ENCODE peak calls at places on chromosomes 12 and 14, in nine cellular contexts. One of them, this sample, is unnamed.
A peak's percentile ranks its signal among the peaks of the same experiment; 100 is the strongest.

GRCh38 chr14:50319293-50319692 is 7.2 kb downstream of the DMAC2L start:
- DNase-seq in choroid plexus epithelial cell: peak; percentile 42
- DNase-seq in neural progenitor cell: no peak
- DNase-seq in epithelial cell of esophagus: peak; percentile 73
- DNase-seq in fibroblast of lung: no peak
- DNase-seq in ascending aorta: no peak
- DNase-seq in fibroblast of the aortic adventitia: no peak
- DNase-seq in heart left ventricle: no peak
- DNase-seq in HCT116: no peak
- DNase-seq in this sample: no peak

GRCh38 chr12:85076688-85077430 is 40.7 kb downstream of the LRRIQ1 start:
- DNase-seq in choroid plexus epithelial cell: peak; percentile 97
- DNase-seq in neural progenitor cell: peak; percentile 77
- DNase-seq in epithelial cell of esophagus: peak; percentile 94
- DNase-seq in fibroblast of lung: peak; percentile 94
- DNase-seq in ascending aorta: no peak
- DNase-seq in fibroblast of the aortic adventitia: peak; percentile 95
- DNase-seq in heart left ventricle: no peak
- DNase-seq in HCT116: peak; percentile 81
- DNase-seq in this sample: peak; percentile 25

GRCh38 chr14:96661244-96661969 is 135.8 kb upstream of the VRK1 start:
- DNase-seq in choroid plexus epithelial cell: no peak
- DNase-seq in neural progenitor cell: no peak
- DNase-seq in epithelial cell of esophagus: no peak
- DNase-seq in fibroblast of lung: no peak
- DNase-seq in ascending aorta: no peak
- DNase-seq in fibroblast of the aortic adventitia: no peak
- DNase-seq in heart left ventricle: no peak
- DNase-seq in HCT116: no peak
- DNase-seq in this sample: no peak

GRCh38 chr12:85588221-85588620 is 248.0 kb downstream of the RASSF9 start:
- DNase-seq in choroid plexus epithelial cell: no peak
- DNase-seq in neural progenitor cell: no peak
- DNase-seq in epithelial cell of esophagus: no peak
- DNase-seq in fibroblast of lung: no peak
- DNase-seq in ascending aorta: no peak
- DNase-seq in fibroblast of the aortic adventitia: no peak
- DNase-seq in heart left ventricle: no peak
- DNase-seq in HCT116: no peak
- DNase-seq in this sample: no peak

GRCh38 chr12:90292183-90292582 is 583.5 kb upstream of the ATP2B1 start:
- DNase-seq in choroid plexus epithelial cell: no peak
- DNase-seq in neural progenitor cell: no peak
- DNase-seq in epithelial cell of esophagus: no peak
- DNase-seq in fibroblast of lung: no peak
- DNase-seq in ascending aorta: no peak
- DNase-seq in fibroblast of the aortic adventitia: no peak
- DNase-seq in heart left ventricle: no peak
- DNase-seq in HCT116: no peak
- DNase-seq in this sample: no peak

GRCh38 chr14:43647302-43647701 is 859.8 kb downstream of the FSCB start:
- DNase-seq in choroid plexus epithelial cell: no peak
- DNase-seq in neural progenitor cell: peak; percentile 52
- DNase-seq in epithelial cell of esophagus: no peak
- DNase-seq in fibroblast of lung: no peak
- DNase-seq in ascending aorta: no peak
- DNase-seq in fibroblast of the aortic adventitia: peak; percentile 1
- DNase-seq in heart left ventricle: no peak
- DNase-seq in HCT116: no peak
- DNase-seq in this sample: no peak

GRCh38 chr14:77615231-77616132 is 955 bp downstream of the SPTLC2 start:
- DNase-seq in choroid plexus epithelial cell: peak; percentile 14
- DNase-seq in neural progenitor cell: peak; percentile 28
- DNase-seq in epithelial cell of esophagus: peak; percentile 60
- DNase-seq in fibroblast of lung: peak; percentile 49
- DNase-seq in ascending aorta: no peak
- DNase-seq in fibroblast of the aortic adventitia: no peak
- DNase-seq in heart left ventricle: peak; percentile 24
- DNase-seq in HCT116: no peak
- DNase-seq in this sample: peak; percentile 20

GRCh38 chr12:42589465-42590323 is at the start of gene PRICKLE1:
- DNase-seq in choroid plexus epithelial cell: peak; percentile 60
- DNase-seq in neural progenitor cell: peak; percentile 81
- DNase-seq in epithelial cell of esophagus: peak; percentile 72
- DNase-seq in fibroblast of lung: peak; percentile 81
- DNase-seq in ascending aorta: no peak
- DNase-seq in fibroblast of the aortic adventitia: peak; percentile 64
- DNase-seq in heart left ventricle: peak; percentile 60
- DNase-seq in HCT116: no peak
- DNase-seq in this sample: peak; percentile 85

GRCh38 chr12:22477894-22478287 is 66.5 kb downstream of the C2CD5 start:
- DNase-seq in choroid plexus epithelial cell: peak; percentile 71
- DNase-seq in neural progenitor cell: no peak
- DNase-seq in epithelial cell of esophagus: no peak
- DNase-seq in fibroblast of lung: peak; percentile 52
- DNase-seq in ascending aorta: no peak
- DNase-seq in fibroblast of the aortic adventitia: peak; percentile 63
- DNase-seq in heart left ventricle: no peak
- DNase-seq in HCT116: no peak
- DNase-seq in this sample: peak; percentile 17

GRCh38 chr14:76056128-76056527 is 70.6 kb downstream of the IFT43 start:
- DNase-seq in choroid plexus epithelial cell: peak; percentile 47
- DNase-seq in neural progenitor cell: no peak
- DNase-seq in epithelial cell of esophagus: peak; percentile 9
- DNase-seq in fibroblast of lung: peak; percentile 3
- DNase-seq in ascending aorta: no peak
- DNase-seq in fibroblast of the aortic adventitia: no peak
- DNase-seq in heart left ventricle: no peak
- DNase-seq in HCT116: no peak
- DNase-seq in this sample: no peak

GRCh38 chr12:53053223-53054111 is 3.6 kb downstream of the TNS2 start:
- DNase-seq in choroid plexus epithelial cell: peak; percentile 38
- DNase-seq in neural progenitor cell: peak; percentile 61
- DNase-seq in epithelial cell of esophagus: peak; percentile 84
- DNase-seq in fibroblast of lung: no peak
- DNase-seq in ascending aorta: no peak
- DNase-seq in fibroblast of the aortic adventitia: no peak
- DNase-seq in heart left ventricle: peak; percentile 71
- DNase-seq in HCT116: peak; percentile 73
- DNase-seq in this sample: no peak

GRCh38 chr14:105092912-105093425 is 27.7 kb upstream of the GPR132 start:
- DNase-seq in choroid plexus epithelial cell: peak; percentile 45
- DNase-seq in neural progenitor cell: peak; percentile 67
- DNase-seq in epithelial cell of esophagus: peak; percentile 60
- DNase-seq in fibroblast of lung: peak; percentile 70
- DNase-seq in ascending aorta: no peak
- DNase-seq in fibroblast of the aortic adventitia: peak; percentile 42
- DNase-seq in heart left ventricle: peak; percentile 78
- DNase-seq in HCT116: no peak
- DNase-seq in this sample: peak; percentile 91

GRCh38 chr12:57090924-57091632 is 2.2 kb downstream of the NAB2 start:
- DNase-seq in choroid plexus epithelial cell: no peak
- DNase-seq in neural progenitor cell: no peak
- DNase-seq in epithelial cell of esophagus: no peak
- DNase-seq in fibroblast of lung: peak; percentile 22
- DNase-seq in ascending aorta: no peak
- DNase-seq in fibroblast of the aortic adventitia: no peak
- DNase-seq in heart left ventricle: peak; percentile 35
- DNase-seq in HCT116: no peak
- DNase-seq in this sample: peak; percentile 2

GRCh38 chr12:119659289-119659897 is 8.5 kb upstream of the PRKAB1 start:
- DNase-seq in choroid plexus epithelial cell: peak; percentile 48
- DNase-seq in neural progenitor cell: peak; percentile 50
- DNase-seq in epithelial cell of esophagus: peak; percentile 48
- DNase-seq in fibroblast of lung: no peak
- DNase-seq in ascending aorta: no peak
- DNase-seq in fibroblast of the aortic adventitia: peak; percentile 45
- DNase-seq in heart left ventricle: no peak
- DNase-seq in HCT116: no peak
- DNase-seq in this sample: peak; percentile 61

GRCh38 chr14:94598816-94599655 is 13.2 kb upstream of the SERPINA3 start:
- DNase-seq in choroid plexus epithelial cell: peak; percentile 99
- DNase-seq in neural progenitor cell: peak; percentile 21
- DNase-seq in epithelial cell of esophagus: peak; percentile 96
- DNase-seq in fibroblast of lung: peak; percentile 99
- DNase-seq in ascending aorta: peak; percentile 50
- DNase-seq in fibroblast of the aortic adventitia: peak; percentile 97
- DNase-seq in heart left ventricle: peak; percentile 62
- DNase-seq in HCT116: peak; percentile 96
- DNase-seq in this sample: no peak

GRCh38 chr12:51533799-51534198 is 57.2 kb upstream of the SCN8A start:
- DNase-seq in choroid plexus epithelial cell: peak; percentile 16
- DNase-seq in neural progenitor cell: no peak
- DNase-seq in epithelial cell of esophagus: no peak
- DNase-seq in fibroblast of lung: peak; percentile 31
- DNase-seq in ascending aorta: no peak
- DNase-seq in fibroblast of the aortic adventitia: peak; percentile 19
- DNase-seq in heart left ventricle: no peak
- DNase-seq in HCT116: no peak
- DNase-seq in this sample: no peak
- TF ChIP-seq CTCF in choroid plexus epithelial cell: peak; percentile 20
- TF ChIP-seq CTCF in neural progenitor cell: peak; percentile 35
- TF ChIP-seq CTCF in epithelial cell of esophagus: no peak
- TF ChIP-seq CTCF in fibroblast of lung: peak; percentile 27
- TF ChIP-seq CTCF in ascending aorta: no peak
- TF ChIP-seq CTCF in fibroblast of the aortic adventitia: no peak
- TF ChIP-seq CTCF in heart left ventricle: no peak
- TF ChIP-seq CTCF in HCT116: peak; percentile 8
- TF ChIP-seq CTCF in this sample: no peak

GRCh38 chr12:105759172-105759571 is 379.6 kb downstream of the NUAK1 start:
- DNase-seq in choroid plexus epithelial cell: no peak
- DNase-seq in neural progenitor cell: no peak
- DNase-seq in epithelial cell of esophagus: no peak
- DNase-seq in fibroblast of lung: no peak
- DNase-seq in ascending aorta: no peak
- DNase-seq in fibroblast of the aortic adventitia: no peak
- DNase-seq in heart left ventricle: no peak
- DNase-seq in HCT116: peak; percentile 0
- DNase-seq in this sample: no peak
- TF ChIP-seq CTCF in choroid plexus epithelial cell: peak; percentile 10
- TF ChIP-seq CTCF in neural progenitor cell: no peak
- TF ChIP-seq CTCF in epithelial cell of esophagus: no peak
- TF ChIP-seq CTCF in fibroblast of lung: no peak
- TF ChIP-seq CTCF in ascending aorta: no peak
- TF ChIP-seq CTCF in fibroblast of the aortic adventitia: no peak
- TF ChIP-seq CTCF in heart left ventricle: no peak
- TF ChIP-seq CTCF in HCT116: peak; percentile 38
- TF ChIP-seq CTCF in this sample: no peak

GRCh38 chr12:121296618-121297476 is at the start of gene CAMKK2:
- DNase-seq in choroid plexus epithelial cell: peak; percentile 76
- DNase-seq in neural progenitor cell: peak; percentile 96
- DNase-seq in epithelial cell of esophagus: peak; percentile 90
- DNase-seq in fibroblast of lung: peak; percentile 74
- DNase-seq in ascending aorta: peak; percentile 39
- DNase-seq in fibroblast of the aortic adventitia: peak; percentile 67
- DNase-seq in heart left ventricle: peak; percentile 87
- DNase-seq in HCT116: peak; percentile 54
- DNase-seq in this sample: peak; percentile 99
- TF ChIP-seq CTCF in choroid plexus epithelial cell: peak; percentile 4
- TF ChIP-seq CTCF in neural progenitor cell: peak; percentile 35
- TF ChIP-seq CTCF in epithelial cell of esophagus: no peak
- TF ChIP-seq CTCF in fibroblast of lung: no peak
- TF ChIP-seq CTCF in ascending aorta: no peak
- TF ChIP-seq CTCF in fibroblast of the aortic adventitia: peak; percentile 1
- TF ChIP-seq CTCF in heart left ventricle: no peak
- TF ChIP-seq CTCF in HCT116: no peak
- TF ChIP-seq CTCF in this sample: peak; percentile 24

GRCh38 chr14:23379331-23380196 is 2.7 kb downstream of the CMTM5 start:
- DNase-seq in choroid plexus epithelial cell: peak; percentile 54
- DNase-seq in neural progenitor cell: peak; percentile 74
- DNase-seq in epithelial cell of esophagus: peak; percentile 78
- DNase-seq in fibroblast of lung: peak; percentile 10
- DNase-seq in ascending aorta: no peak
- DNase-seq in fibroblast of the aortic adventitia: peak; percentile 25
- DNase-seq in heart left ventricle: peak; percentile 70
- DNase-seq in HCT116: peak; percentile 40
- DNase-seq in this sample: peak; percentile 83

GRCh38 chr14:23380197-23381016 is 3.6 kb downstream of the CMTM5 start:
- DNase-seq in choroid plexus epithelial cell: no peak
- DNase-seq in neural progenitor cell: no peak
- DNase-seq in epithelial cell of esophagus: no peak
- DNase-seq in fibroblast of lung: no peak
- DNase-seq in ascending aorta: no peak
- DNase-seq in fibroblast of the aortic adventitia: no peak
- DNase-seq in heart left ventricle: peak; percentile 17
- DNase-seq in HCT116: no peak
- DNase-seq in this sample: no peak

GRCh38 chr14:23377873-23378563 is 1.2 kb downstream of the CMTM5 start:
- DNase-seq in choroid plexus epithelial cell: no peak
- DNase-seq in neural progenitor cell: no peak
- DNase-seq in epithelial cell of esophagus: no peak
- DNase-seq in fibroblast of lung: no peak
- DNase-seq in ascending aorta: no peak
- DNase-seq in fibroblast of the aortic adventitia: no peak
- DNase-seq in heart left ventricle: no peak
- DNase-seq in HCT116: no peak
- DNase-seq in this sample: no peak

GRCh38 chr14:23377201-23377550 is 330 bp downstream of the CMTM5 start:
- DNase-seq in choroid plexus epithelial cell: no peak
- DNase-seq in neural progenitor cell: no peak
- DNase-seq in epithelial cell of esophagus: no peak
- DNase-seq in fibroblast of lung: no peak
- DNase-seq in ascending aorta: no peak
- DNase-seq in fibroblast of the aortic adventitia: no peak
- DNase-seq in heart left ventricle: no peak
- DNase-seq in HCT116: no peak
- DNase-seq in this sample: no peak

DNA sequence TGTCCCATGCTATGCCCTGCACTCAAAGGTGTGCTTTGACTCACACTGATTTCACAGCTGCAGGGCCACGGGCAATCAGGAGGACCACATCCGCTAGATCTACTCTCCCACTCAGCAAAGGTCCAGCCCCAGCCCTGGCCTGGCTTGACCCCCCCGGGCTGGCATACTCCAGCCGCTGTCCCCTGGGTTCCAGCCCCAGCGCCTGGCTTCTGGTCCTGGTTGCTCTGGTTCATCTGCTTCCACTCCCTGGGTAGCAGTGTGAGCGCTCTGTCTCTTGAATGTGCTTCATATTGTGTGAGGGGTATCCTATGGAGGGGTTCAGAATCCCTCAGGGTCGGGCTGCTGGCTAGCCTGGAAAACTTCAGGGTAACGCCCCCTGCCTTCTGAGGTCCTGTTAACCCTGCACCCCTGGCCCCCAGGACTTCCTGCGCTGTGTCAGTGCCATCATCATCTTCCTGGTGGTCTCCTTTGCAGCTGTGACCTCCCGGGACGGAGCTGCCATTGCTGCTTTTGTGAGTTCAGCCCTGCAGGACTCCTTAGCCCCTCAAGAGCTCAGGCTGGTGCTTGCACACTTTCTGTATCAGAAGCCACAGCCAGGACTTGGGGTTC is 1.9 kb downstream of the CMTM5 start:
- DNase-seq in choroid plexus epithelial cell: no peak
- DNase-seq in neural progenitor cell: no peak
- DNase-seq in epithelial cell of esophagus: no peak
- DNase-seq in fibroblast of lung: no peak
- DNase-seq in ascending aorta: no peak
- DNase-seq in fibroblast of the aortic adventitia: no peak
- DNase-seq in heart left ventricle: no peak
- DNase-seq in HCT116: no peak
- DNase-seq in this sample: no peak
- TF ChIP-seq CTCF in choroid plexus epithelial cell: no peak
- TF ChIP-seq CTCF in neural progenitor cell: no peak
- TF ChIP-seq CTCF in epithelial cell of esophagus: no peak
- TF ChIP-seq CTCF in fibroblast of lung: no peak
- TF ChIP-seq CTCF in ascending aorta: no peak
- TF ChIP-seq CTCF in fibroblast of the aortic adventitia: no peak
- TF ChIP-seq CTCF in heart left ventricle: no peak
- TF ChIP-seq CTCF in HCT116: no peak
- TF ChIP-seq CTCF in this sample: no peak